ENCODE peak calls at places on chromosomes 6 and 20, in six cellular contexts. V is Ammon's horn, R is NCI-H774, I is GM19239, P is Right ventricle myocardium superior, Z is stomach. D is an unnamed sample.
A peak's percentile ranks its signal among the peaks of the same experiment; 100 is the strongest.

GRCh38 chr20:22381812-22382416 is 202.5 kb downstream of the FOXA2 start:
- DNase-seq in V (no peak), R (no peak), I (no peak), P (no peak), Z (no peak), D (no peak)

GRCh38 chr6:117264487-117265424 is 602 bp upstream of the VGLL2 start:
- DNase-seq in V (no peak), R (peak; percentile 72), I (no peak), P (peak; percentile 33), Z (no peak), D (peak; percentile 69)

GRCh38 chr20:59603727-59604608 is at the start of gene PHACTR3:
- DNase-seq in V (peak; percentile 79), R (no peak), I (no peak), P (no peak), Z (no peak), D (no peak)

GRCh38 chr6:54935739-54936138 is 89.2 kb downstream of the FAM83B start:
- DNase-seq in V (no peak), R (no peak), I (no peak), P (no peak), Z (no peak), D (no peak)

GRCh38 chr6:159594750-159595117 is 98.3 kb downstream of the SOD2 start:
- DNase-seq in V (no peak), R (no peak), I (no peak), P (no peak), Z (no peak), D (no peak)

GRCh38 chr6:143018955-143019354 is 41.7 kb upstream of the AIG1 start:
- DNase-seq in V (no peak), R (no peak), I (no peak), P (no peak), Z (no peak), D (no peak)

GRCh38 chr6:155201461-155202226 is 62.2 kb upstream of the CLDN20 start:
- DNase-seq in V (no peak), R (peak; percentile 45), I (no peak), P (no peak), Z (no peak), D (no peak)

GRCh38 chr6:39881851-39882566 is 52.3 kb downstream of the MOCS1 start:
- DNase-seq in V (peak; percentile 20), R (no peak), I (no peak), P (no peak), Z (no peak), D (no peak)

GRCh38 chr6:56374841-56375369 is 127.5 kb upstream of the COL21A1 start:
- DNase-seq in V (no peak), R (no peak), I (no peak), P (no peak), Z (no peak), D (no peak)

GRCh38 chr6:77463881-77464867 is 883 bp upstream of the HTR1B start:
- DNase-seq in V (no peak), R (no peak), I (no peak), P (no peak), Z (no peak), D (no peak)

GRCh38 chr20:50569864-50570836 is 60.0 kb downstream of the PTPN1 start:
- DNase-seq in V (no peak), R (no peak), I (no peak), P (no peak), Z (no peak), D (no peak)

GRCh38 chr20:34312024-34312460 is 8.9 kb upstream of the AHCY start:
- DNase-seq in V (no peak), R (no peak), I (no peak), P (no peak), Z (no peak), D (no peak)

GRCh38 chr20:54848984-54849538 is 373.7 kb downstream of the DOK5 start:
- DNase-seq in V (no peak), R (no peak), I (no peak), P (no peak), Z (no peak), D (no peak)

GRCh38 chr6:123636771-123637170 is at the start of gene TRDN:
- DNase-seq in V (no peak), R (no peak), I (no peak), P (no peak), Z (no peak), D (no peak)

GRCh38 chr6:12760911-12761310 is 44.3 kb downstream of the PHACTR1 start:
- DNase-seq in V (no peak), R (no peak), I (no peak), P (no peak), Z (no peak), D (no peak)

GRCh38 chr20:46814366-46815232 is 80.0 kb upstream of the EYA2 start:
- DNase-seq in V (no peak), R (peak; percentile 12), I (no peak), P (no peak), Z (peak; percentile 33), D (no peak)

GRCh38 chr6:156886409-156886808 is 109.2 kb downstream of the ARID1B start:
- DNase-seq in V (no peak), R (no peak), I (peak; percentile 24), P (no peak), Z (peak; percentile 52), D (no peak)

GRCh38 chr6:32131439-32131948 is 1.4 kb upstream of the FKBPL start:
- DNase-seq in V (no peak), R (no peak), I (no peak), P (no peak), Z (no peak), D (no peak)

GRCh38 chr6:40413231-40413755 is 173.9 kb downstream of the LRFN2 start:
- DNase-seq in V (no peak), R (no peak), I (no peak), P (no peak), Z (no peak), D (no peak)

GRCh38 chr6:151060096-151060741 is 179.5 kb upstream of the AKAP12 start:
- DNase-seq in V (no peak), R (no peak), I (no peak), P (no peak), Z (no peak), D (no peak)

GRCh38 chr6:100300221-100300736 is 164.4 kb downstream of the SIM1 start:
- DNase-seq in V (no peak), R (no peak), I (no peak), P (no peak), Z (no peak), D (no peak)

GRCh38 chr20:49970498-49970897 is 12.3 kb upstream of the SNAI1 start:
- DNase-seq in V (no peak), R (no peak), I (no peak), P (no peak), Z (no peak), D (no peak)

GRCh38 chr6:164322533-164322932 is 908.0 kb downstream of the QKI start:
- DNase-seq in V (no peak), R (no peak), I (no peak), P (no peak), Z (no peak), D (no peak)

GRCh38 chr6:9516207-9516606 is 898.7 kb downstream of the TFAP2A start:
- DNase-seq in V (no peak), R (no peak), I (no peak), P (no peak), Z (peak; percentile 29), D (no peak)

GRCh38 chr6:151822252-151823111 is 15.0 kb downstream of the ESR1 start:
- DNase-seq in V (no peak), R (no peak), I (no peak), P (no peak), Z (no peak), D (no peak)

GRCh38 chr20:34581341-34582189 is 23.0 kb downstream of the MAP1LC3A start:
- DNase-seq in V (peak; percentile 70), R (no peak), I (no peak), P (peak; percentile 68), Z (no peak), D (no peak)

GRCh38 chr6:90284745-90285481 is 11.7 kb downstream of the BACH2 start:
- DNase-seq in V (no peak), R (no peak), I (no peak), P (no peak), Z (no peak), D (peak; percentile 66)

GRCh38 chr6:159107451-159108260 is 61.5 kb upstream of the FNDC1 start:
- DNase-seq in V (no peak), R (peak; percentile 71), I (no peak), P (no peak), Z (peak; percentile 32), D (peak; percentile 93)

GRCh38 chr6:19804362-19805145 is 32.6 kb upstream of the ID4 start:
- DNase-seq in V (peak; percentile 97), R (peak; percentile 94), I (peak; percentile 19), P (peak; percentile 97), Z (peak; percentile 95), D (peak; percentile 89)

GRCh38 chr6:158049055-158050028 is 67.7 kb downstream of the SYNJ2 start:
- DNase-seq in V (no peak), R (no peak), I (no peak), P (no peak), Z (no peak), D (no peak)

GRCh38 chr20:51888186-51888790 is 86.0 kb upstream of the SALL4 start:
- DNase-seq in V (no peak), R (no peak), I (no peak), P (no peak), Z (no peak), D (no peak)

D was measured in spleen.